ENCODE peak calls at places on chromosome 12, in eight cellular contexts. Y is esophagus muscularis mucosa, P is neural progenitor cell, V is ovary, T is endodermal cell, X is PC-3, E is astrocyte, N is hepatocyte. R is an unnamed sample.
A peak's percentile ranks its signal among the peaks of the same experiment; 100 is the strongest.

GRCh38 chr12:106601031-106601430 is 18.2 kb downstream of the RFX4 start:
- DNase-seq in Y (no peak), E (no peak), V (no peak), T (peak; percentile 88), N (no peak), P (peak; percentile 60), X (no peak), R (no peak)

GRCh38 chr12:59093090-59093489 is 172.8 kb upstream of the LRIG3 start:
- DNase-seq in V (no peak), P (no peak), X (no peak), N (no peak), Y (no peak), E (no peak), T (no peak), R (no peak)

GRCh38 chr12:106289196-106289681 is 13.3 kb upstream of the TCP11L2 start:
- DNase-seq in N (no peak), Y (no peak), T (no peak), E (peak; percentile 56), V (no peak), X (no peak), P (no peak), R (no peak)

GRCh38 chr12:104790296-104791125 is 167.6 kb downstream of the SLC41A2 start:
- DNase-seq in T (peak; percentile 92), Y (no peak), N (peak; percentile 64), X (peak; percentile 31), E (no peak), P (peak; percentile 72), V (peak; percentile 35), R (no peak)

GRCh38 chr12:122963928-122964240 is 2.4 kb downstream of the ABCB9 start:
- DNase-seq in V (peak; percentile 71), N (no peak), X (no peak), T (peak; percentile 45), Y (no peak), E (peak; percentile 44), P (no peak), R (peak; percentile 67)

GRCh38 chr12:120367252-120367923 is 1.6 kb downstream of the MSI1 start:
- DNase-seq in X (no peak), E (no peak), N (peak; percentile 54), P (peak; percentile 83), T (peak; percentile 87), V (no peak), Y (no peak), R (no peak)

GRCh38 chr12:71194657-71195056 is 36.9 kb upstream of the TSPAN8 start:
- DNase-seq in T (no peak), Y (no peak), N (no peak), P (no peak), V (no peak), X (no peak), E (peak; percentile 8), R (no peak)

GRCh38 chr12:75705749-75706719 is 194.6 kb upstream of the KRR1 start:
- DNase-seq in Y (no peak), E (peak; percentile 100), P (no peak), T (no peak), X (peak; percentile 21), N (peak; percentile 39), V (peak; percentile 40), R (peak; percentile 37)

GRCh38 chr12:47801170-47801903 is 18.4 kb downstream of the HDAC7 start:
- DNase-seq in E (no peak), X (no peak), T (no peak), Y (no peak), N (no peak), P (peak; percentile 33), V (no peak), R (no peak)

GRCh38 chr12:47802312-47802711 is 17.4 kb downstream of the HDAC7 start:
- DNase-seq in X (no peak), E (no peak), T (peak; percentile 83), P (peak; percentile 46), V (no peak), Y (no peak), N (no peak), R (no peak)

GRCh38 chr12:47804177-47804576 is 15.5 kb downstream of the HDAC7 start:
- DNase-seq in Y (no peak), P (no peak), N (no peak), E (no peak), T (no peak), X (no peak), V (no peak), R (no peak)

GRCh38 chr12:47801904-47802246 is 17.8 kb downstream of the HDAC7 start:
- DNase-seq in V (no peak), N (no peak), X (no peak), Y (no peak), E (no peak), T (no peak), P (no peak), R (no peak)

DNA sequence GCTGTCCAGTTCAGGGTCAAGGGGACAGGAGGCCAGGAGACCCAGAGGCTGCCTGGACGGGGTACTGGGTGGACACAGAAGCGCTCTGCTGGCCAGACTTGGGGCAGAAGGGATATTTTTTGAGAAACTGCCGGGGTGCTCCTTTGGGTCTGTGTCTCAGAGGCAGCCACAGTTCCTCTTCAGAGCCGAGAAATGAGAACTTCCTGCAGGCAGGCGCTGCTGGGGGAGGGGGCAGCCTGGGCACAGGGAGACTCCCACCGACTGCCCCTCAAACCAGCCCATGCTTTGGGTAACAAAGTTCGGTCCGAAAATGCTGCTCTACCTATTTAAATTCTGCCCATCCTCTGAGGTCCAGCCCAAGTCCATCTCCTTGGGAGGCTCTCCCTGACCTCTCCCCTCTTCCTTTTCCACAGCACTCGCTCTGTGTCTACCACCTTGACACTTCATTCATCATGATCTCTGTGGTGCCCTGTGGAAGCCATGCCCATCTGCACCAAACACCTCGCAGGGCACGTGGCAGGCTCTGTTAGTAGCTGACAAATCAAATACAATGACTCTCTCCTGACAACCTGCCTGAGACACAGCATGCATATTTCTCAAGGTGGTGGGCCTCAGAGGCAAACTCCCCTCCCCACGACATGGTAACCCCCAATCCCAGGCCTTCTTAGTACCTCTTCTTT is 16.4 kb downstream of the HDAC7 start:
- DNase-seq in P (no peak), V (no peak), T (no peak), X (no peak), E (no peak), Y (no peak), N (no peak), R (no peak)
- H3K4me1 ChIP-seq in P (peaks cover 40% of the 10 kb centered on the region), V (peaks cover 39% of the 10 kb centered on the region), T (peaks cover 14% of the 10 kb centered on the region), X (no peaks in the 10 kb centered on the region), E (peaks cover 17% of the 10 kb centered on the region), Y (peaks cover 100% of the 10 kb centered on the region), N (peaks cover 30% of the 10 kb centered on the region), R (no peaks in the 10 kb centered on the region)

DNA sequence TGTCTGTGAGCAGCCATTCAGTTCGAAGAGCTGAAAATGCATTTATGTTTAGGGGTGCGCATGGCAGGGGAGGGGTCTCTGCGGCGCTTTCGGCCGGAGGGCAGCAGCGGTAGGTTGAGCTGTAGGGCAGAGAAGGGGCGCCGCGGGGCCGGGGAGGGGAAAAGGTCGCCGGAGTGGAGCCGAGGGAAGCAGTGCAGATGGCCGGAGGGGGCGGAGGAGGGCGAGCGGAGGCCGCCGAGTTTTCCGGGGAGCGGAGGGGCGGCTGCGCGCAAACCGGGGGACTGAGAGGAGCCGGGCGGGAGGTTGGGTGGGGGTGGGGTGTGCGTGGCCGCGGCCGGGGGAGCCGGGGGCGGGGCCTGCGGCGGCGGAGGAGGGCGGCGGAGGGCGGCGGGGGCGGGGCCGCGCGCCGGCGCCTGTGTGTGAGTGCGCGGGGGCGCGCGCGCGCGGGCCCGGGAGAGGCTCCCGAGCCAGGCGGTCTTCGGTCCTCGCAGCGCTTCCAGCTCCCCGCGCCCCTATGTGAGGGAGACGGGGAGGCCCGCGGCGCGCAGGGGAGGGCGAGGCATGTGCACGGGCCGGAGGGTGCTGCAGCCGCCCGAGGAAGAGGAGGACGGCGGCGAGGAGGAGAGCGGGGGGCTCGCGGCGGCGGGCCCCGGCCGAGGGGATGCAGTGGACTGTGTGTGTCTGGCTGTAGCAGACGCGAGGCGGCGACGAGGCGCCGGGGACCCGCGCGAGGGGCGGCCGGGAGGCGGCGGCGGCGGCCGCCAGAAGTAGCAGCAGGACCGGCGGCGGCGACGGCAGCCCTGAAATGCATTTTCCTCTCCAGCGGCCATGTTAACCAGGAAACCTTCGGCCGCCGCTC is at the start of gene DYRK2:
- DNase-seq in P (peak; percentile 92), E (peak; percentile 64), N (peak; percentile 94), Y (no peak), X (peak; percentile 75), T (peak; percentile 92), V (peak; percentile 78), R (peak; percentile 87)
- TF ChIP-seq CTCF in P (no peak), E (no peak), N (peak; percentile 25), Y (no peak), X (no peak), T (peak; percentile 51), V (no peak), R (peak; percentile 11)

GRCh38 chr12:65894127-65894526 is 69.8 kb downstream of the HMGA2 start:
- DNase-seq in P (no peak), X (peak; percentile 64), N (no peak), E (no peak), Y (no peak), V (no peak), T (no peak), R (no peak)

GRCh38 chr12:65892905-65893304 is 68.6 kb downstream of the HMGA2 start:
- DNase-seq in X (peak; percentile 77), N (no peak), V (no peak), Y (no peak), P (no peak), E (peak; percentile 77), T (peak; percentile 54), R (no peak)

GRCh38 chr12:65891987-65892481 is 67.8 kb downstream of the HMGA2 start:
- DNase-seq in Y (no peak), P (no peak), N (peak; percentile 73), T (peak; percentile 56), X (peak; percentile 97), V (peak; percentile 83), E (peak; percentile 100), R (peak; percentile 89)

GRCh38 chr12:65889144-65889880 is 65.0 kb downstream of the HMGA2 start:
- DNase-seq in X (no peak), T (no peak), N (no peak), Y (no peak), P (no peak), V (no peak), E (no peak), R (no peak)

DNA sequence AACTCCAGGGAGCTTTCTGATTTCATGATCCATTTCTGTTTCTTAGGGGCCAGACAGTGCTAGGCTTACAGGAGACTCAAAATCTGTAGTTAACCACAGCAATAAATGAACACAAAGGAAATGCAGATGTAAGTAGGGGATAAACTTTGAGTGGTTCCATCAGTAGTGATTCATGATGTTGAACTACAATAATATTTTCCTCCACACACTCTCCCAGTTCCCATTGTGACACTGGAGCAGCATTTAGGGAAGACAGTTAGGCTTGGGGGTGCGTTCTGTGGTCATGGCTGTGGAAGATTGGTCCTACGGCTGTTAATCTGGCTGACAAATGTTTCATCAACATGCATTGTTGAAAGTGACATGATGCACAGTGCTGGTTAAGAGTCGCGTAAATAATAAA is 66.9 kb downstream of the HMGA2 start:
- DNase-seq in N (no peak), V (no peak), P (no peak), X (peak; percentile 33), T (no peak), Y (no peak), E (peak; percentile 68), R (no peak)
- H3K4me1 ChIP-seq in N (peaks cover 54% of the 10 kb centered on the region), V (peaks cover 1% of the 10 kb centered on the region), P (peaks cover 51% of the 10 kb centered on the region), X (peaks cover 78% of the 10 kb centered on the region), T (peaks cover 13% of the 10 kb centered on the region), Y (peaks cover 23% of the 10 kb centered on the region), E (peaks cover 71% of the 10 kb centered on the region), R (peaks cover 23% of the 10 kb centered on the region)

DNA sequence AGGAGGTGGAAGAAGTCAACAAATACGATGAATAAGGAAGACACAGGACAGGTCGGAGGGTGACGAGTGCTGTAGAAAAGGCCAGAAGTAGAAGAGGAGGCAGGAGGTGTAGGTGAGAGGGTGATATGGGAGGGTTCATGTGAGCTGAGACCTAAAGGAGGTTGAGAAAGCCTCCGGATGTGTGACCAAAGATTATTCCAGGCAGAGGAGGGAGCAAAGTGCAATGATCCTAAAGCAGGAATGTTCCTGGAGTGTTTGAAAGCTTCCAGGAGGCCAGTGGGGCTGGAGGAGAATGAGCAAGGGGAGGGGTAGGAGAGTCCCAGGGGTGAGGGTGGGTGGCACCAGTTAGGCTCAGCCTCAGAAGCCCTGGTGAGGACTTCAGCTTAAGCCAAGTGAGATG is 216.8 kb downstream of the SLC15A4 start:
- DNase-seq in E (no peak), X (no peak), V (no peak), P (no peak), N (no peak), T (no peak), Y (no peak), R (no peak)
- TF ChIP-seq CTCF in E (no peak), X (no peak), V (no peak), P (no peak), N (no peak), T (no peak), Y (no peak), R (no peak)

R was measured in tibial artery.